ENCODE peak calls at places on chromosomes 6 and 20, in six cellular contexts. W, Y, N, X, E and Q are unnamed samples.

GRCh38 chr6:136486357-136486756 is 63.9 kb downstream of the MAP7 start:
- DNase-seq in X (no peak), W (no peak), Y (no peak), E (no peak), N (no peak), Q (no peak)

GRCh38 chr6:114611696-114612095 is 268.9 kb upstream of the HS3ST5 start:
- DNase-seq in X (no peak), Y (no peak), E (no peak), W (no peak), N (no peak), Q (no peak)

GRCh38 chr20:34528921-34529297 is 12.7 kb downstream of the DYNLRB1 start:
- DNase-seq in Y (no peak), W (no peak), N (no peak), X (no peak), E (peak; percentile 72), Q (no peak)

GRCh38 chr20:12179692-12180091 is 262.0 kb downstream of the BTBD3 start:
- DNase-seq in X (no peak), W (no peak), E (no peak), Y (no peak), N (no peak), Q (no peak)

GRCh38 chr6:158630944-158631616 is 13.5 kb downstream of the DYNLT1 start:
- DNase-seq in W (no peak), E (no peak), Y (peak; percentile 76), X (no peak), N (no peak), Q (no peak)

GRCh38 chr6:33173228-33174180 is 18.8 kb downstream of the COL11A2 start:
- DNase-seq in X (no peak), W (no peak), E (no peak), Y (no peak), N (no peak), Q (no peak)

GRCh38 chr6:136553166-136553787 is 3.1 kb upstream of the MAP7 start:
- DNase-seq in N (no peak), E (no peak), W (no peak), X (no peak), Y (no peak), Q (no peak)

GRCh38 chr6:105164418-105164817 is 15.4 kb downstream of the POPDC3 start:
- DNase-seq in W (no peak), Y (peak; percentile 9), X (no peak), N (no peak), E (no peak), Q (no peak)

GRCh38 chr6:106147476-106147875 is 61.3 kb downstream of the PRDM1 start:
- DNase-seq in Y (no peak), X (no peak), W (no peak), N (no peak), E (no peak), Q (no peak)

GRCh38 chr20:47792021-47792618 is 6.8 kb upstream of the SULF2 start:
- DNase-seq in X (no peak), W (no peak), N (peak; percentile 61), Y (peak; percentile 99), E (no peak), Q (no peak)

GRCh38 chr20:36043892-36044515 is 75.6 kb downstream of the CNBD2 start:
- DNase-seq in E (no peak), W (no peak), Y (no peak), X (no peak), N (no peak), Q (no peak)

GRCh38 chr6:146339716-146340115 is 203.9 kb upstream of the RAB32 start:
- DNase-seq in Y (peak; percentile 35), E (no peak), N (peak; percentile 4), X (no peak), W (no peak), Q (no peak)

GRCh38 chr6:41947581-41948220 is 6.1 kb upstream of the CCND3 start:
- DNase-seq in N (no peak), X (no peak), Y (no peak), E (no peak), W (no peak), Q (no peak)

GRCh38 chr20:63835031-63835858 is 4.2 kb upstream of the ZBTB46 start:
- DNase-seq in N (peak; percentile 98), Y (peak; percentile 98), X (no peak), W (no peak), E (peak; percentile 29), Q (no peak)

GRCh38 chr6:47729019-47729418 is 30.6 kb downstream of the ADGRF4 start:
- DNase-seq in E (no peak), Y (no peak), N (peak; percentile 30), W (no peak), X (no peak), Q (no peak)

GRCh38 chr6:40950986-40951730 is 87.9 kb downstream of the UNC5CL start:
- DNase-seq in E (no peak), X (no peak), Y (peak; percentile 27), N (no peak), W (no peak), Q (no peak)

GRCh38 chr6:144485531-144485930 is 200.4 kb downstream of the UTRN start:
- DNase-seq in E (no peak), Y (no peak), W (no peak), X (no peak), N (no peak), Q (no peak)

GRCh38 chr6:524803-525202 is 132.1 kb downstream of the HUS1B start:
- DNase-seq in E (peak; percentile 44), X (peak; percentile 17), W (no peak), Y (no peak), N (no peak), Q (no peak)

GRCh38 chr6:53682654-53683053 is 17.1 kb upstream of the KLHL31 start:
- DNase-seq in W (no peak), X (no peak), Y (no peak), N (no peak), E (no peak), Q (no peak)

GRCh38 chr6:139289233-139289632 is 2.6 kb downstream of the TXLNB start:
- DNase-seq in Y (no peak), W (no peak), X (no peak), N (no peak), E (no peak), Q (no peak)

GRCh38 chr20:5492941-5493340 is 176.2 kb upstream of the PROKR2 start:
- DNase-seq in E (no peak), W (no peak), N (no peak), X (no peak), Y (no peak), Q (no peak)

GRCh38 chr6:37624606-37625574 is 72.8 kb downstream of the MDGA1 start:
- DNase-seq in N (peak; percentile 86), X (no peak), E (peak; percentile 39), W (no peak), Y (peak; percentile 30), Q (no peak)

GRCh38 chr6:150312395-150312794 is 56.4 kb upstream of the IYD start:
- DNase-seq in E (no peak), Y (no peak), N (no peak), W (no peak), X (no peak), Q (no peak)

GRCh38 chr6:100657678-100658330 is 193.1 kb upstream of the SIM1 start:
- DNase-seq in X (no peak), E (no peak), W (no peak), Y (peak; percentile 27), N (no peak), Q (no peak)

GRCh38 chr6:25401711-25402110 is 122.5 kb downstream of the CARMIL1 start:
- DNase-seq in N (no peak), E (no peak), W (no peak), X (no peak), Y (no peak), Q (no peak)

GRCh38 chr6:28232785-28233184 is 7.7 kb downstream of the ZSCAN9 start:
- DNase-seq in E (no peak), W (no peak), X (no peak), Y (no peak), N (no peak), Q (no peak)

GRCh38 chr6:32852018-32852843 is 1.3 kb downstream of the TAP1 start:
- DNase-seq in E (peak; percentile 41), N (peak; percentile 23), W (no peak), X (no peak), Y (peak; percentile 20), Q (peak; percentile 33)

GRCh38 chr6:145898376-145898775 is 65.8 kb downstream of the SHPRH start:
- DNase-seq in E (no peak), X (no peak), W (no peak), N (peak; percentile 6), Y (no peak), Q (no peak)

GRCh38 chr6:21586760-21587181 is 6.8 kb upstream of the SOX4 start:
- DNase-seq in E (no peak), Y (no peak), X (no peak), W (no peak), N (peak; percentile 57), Q (no peak)

GRCh38 chr6:10453596-10453995 is 38.7 kb upstream of the TFAP2A start:
- DNase-seq in X (no peak), N (no peak), Y (no peak), W (no peak), E (no peak), Q (no peak)

GRCh38 chr6:113684382-113684901 is 172.7 kb upstream of the MARCKS start:
- DNase-seq in E (no peak), N (peak; percentile 32), W (no peak), Y (no peak), X (no peak), Q (no peak)

GRCh38 chr20:36572701-36573102 is 695 bp upstream of the TGIF2 start:
- DNase-seq in N (peak; percentile 48), E (no peak), X (peak; percentile 47), W (peak; percentile 65), Y (no peak), Q (peak; percentile 55)

GRCh38 chr20:60039526-60039925 is 81.3 kb downstream of the CDH26 start:
- DNase-seq in Y (no peak), X (no peak), N (no peak), W (no peak), E (no peak), Q (no peak)

GRCh38 chr6:169868458-169868857 is 117.0 kb downstream of the ERMARD start:
- DNase-seq in W (peak; percentile 28), X (peak; percentile 22), E (no peak), Y (no peak), N (no peak), Q (peak; percentile 52)

GRCh38 chr20:53623454-53624206 is 30.0 kb upstream of the ZNF217 start:
- DNase-seq in E (peak; percentile 23), Y (peak; percentile 78), W (no peak), N (peak; percentile 71), X (no peak), Q (no peak)

GRCh38 chr6:106512048-106512957 is 117.0 kb downstream of the RTN4IP1 start:
- DNase-seq in E (no peak), W (peak; percentile 70), N (peak; percentile 83), X (peak; percentile 63), Y (peak; percentile 59), Q (peak; percentile 77)